ENCODE peak calls at places on chromosome 22, in four cellular contexts. I is K562, G is GM12891, C is GM12878. J is an unnamed sample.

GRCh38 chr22:42519544-42520237 is at the start of gene RRP7A:
- DNase-seq in I (peak), G (peak), C (no peak), J (peak)

GRCh38 chr22:47232753-47233152 is 470.3 kb downstream of the TBC1D22A start:
- DNase-seq in I (no peak), G (no peak), C (no peak), J (no peak)

GRCh38 chr22:36399473-36399780 is 11.7 kb upstream of the MYH9 start:
- DNase-seq in I (no peak), G (no peak), C (no peak), J (no peak)

GRCh38 chr22:26972281-26972680 is 314.9 kb downstream of the MIAT start:
- DNase-seq in C (no peak), I (no peak), G (no peak), J (no peak)

GRCh38 chr22:19463491-19464469 is 15.2 kb downstream of the UFD1 start:
- DNase-seq in C (no peak), I (no peak), G (no peak), J (no peak)

GRCh38 chr22:27597703-27598444 is 203.7 kb downstream of the MN1 start:
- DNase-seq in G (no peak), I (peak), C (no peak), J (no peak)

GRCh38 chr22:19940536-19941364 is 822 bp upstream of the COMT start:
- DNase-seq in I (no peak), C (no peak), G (no peak), J (no peak)

GRCh38 chr22:43419371-43420080 is 7.7 kb downstream of the MPPED1 start:
- DNase-seq in C (no peak), G (no peak), I (no peak), J (no peak)

GRCh38 chr22:36036167-36036624 is 7.6 kb upstream of the RBFOX2 start:
- DNase-seq in G (no peak), I (no peak), C (no peak), J (no peak)

GRCh38 chr22:49968313-49968830 is 7.8 kb downstream of the PIM3 start:
- DNase-seq in I (no peak), G (no peak), C (no peak), J (no peak)

GRCh38 chr22:18997925-18998315 is 61.8 kb upstream of the PRODH start:
- DNase-seq in C (no peak), I (no peak), G (no peak), J (no peak)

GRCh38 chr22:48212727-48213126 is 1450.3 kb downstream of the TBC1D22A start:
- DNase-seq in I (no peak), G (no peak), C (no peak), J (no peak)

GRCh38 chr22:37023743-37024338 is 4.3 kb downstream of the MPST start:
- DNase-seq in C (no peak), G (no peak), I (no peak), J (no peak)

GRCh38 chr22:20624161-20624616 is 116.8 kb downstream of the MED15 start:
- DNase-seq in G (no peak), I (no peak), C (peak), J (no peak)

GRCh38 chr22:50674127-50674493 is 1.5 kb downstream of the SHANK3 start:
- DNase-seq in G (no peak), I (peak), C (no peak), J (no peak)

GRCh38 chr22:37167981-37168647 is 18.4 kb upstream of the IL2RB start:
- DNase-seq in G (no peak), C (no peak), I (no peak), J (no peak)

GRCh38 chr22:20469110-20469855 is 26.3 kb downstream of the KLHL22 start:
- DNase-seq in C (no peak), G (no peak), I (peak), J (no peak)

GRCh38 chr22:17729561-17729960 is 44.7 kb downstream of the BID start:
- DNase-seq in G (no peak), I (no peak), C (no peak), J (no peak)

GRCh38 chr22:50342651-50343540 is at the start of gene PPP6R2:
- DNase-seq in G (peak), C (no peak), I (peak), J (peak)

GRCh38 chr22:24592846-24593809 is at the start of gene LRRC75B:
- DNase-seq in I (peak), G (peak), C (no peak), J (peak)

GRCh38 chr22:24595863-24596262 is 3.0 kb upstream of the LRRC75B start:
- DNase-seq in G (no peak), C (no peak), I (no peak), J (no peak)

GRCh38 chr22:24595228-24595627 is 2.4 kb upstream of the LRRC75B start:
- DNase-seq in I (no peak), G (no peak), C (no peak), J (no peak)

GRCh38 chr22:24593810-24594568 is 1.1 kb upstream of the LRRC75B start:
- DNase-seq in I (no peak), G (no peak), C (no peak), J (no peak)

DNA sequence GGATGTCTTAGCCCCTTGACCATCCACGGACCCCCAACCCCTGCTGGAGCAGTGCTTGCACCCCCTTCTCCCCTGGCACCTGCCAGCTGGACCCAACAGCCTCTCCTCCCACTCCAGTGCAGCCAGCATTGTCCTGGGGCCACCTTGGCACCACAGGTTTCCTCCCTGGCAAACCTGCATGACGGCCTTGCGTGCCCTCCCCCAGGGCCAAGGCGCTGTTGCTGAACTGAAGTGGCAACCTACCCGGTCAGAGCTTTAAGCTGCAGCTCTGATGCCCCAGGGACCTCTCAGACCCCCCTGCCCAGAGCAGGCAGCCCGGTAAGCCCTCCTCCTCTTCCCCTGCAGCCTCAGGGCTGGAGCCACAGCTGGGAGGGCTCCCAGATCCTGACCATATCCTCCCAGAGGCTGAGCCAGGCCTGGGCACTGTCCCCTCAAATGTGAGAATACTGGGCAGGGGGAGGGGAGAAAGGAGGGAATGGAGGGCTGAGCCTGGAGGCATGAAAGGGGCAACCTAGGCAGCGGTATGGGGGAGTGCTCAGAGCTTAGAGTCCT is 1.8 kb upstream of the LRRC75B start:
- DNase-seq in C (no peak), G (no peak), I (no peak), J (no peak)
- TF ChIP-seq SPI1 in C (no peak), G (no peak), I (no peak), J (no peak)

DNA sequence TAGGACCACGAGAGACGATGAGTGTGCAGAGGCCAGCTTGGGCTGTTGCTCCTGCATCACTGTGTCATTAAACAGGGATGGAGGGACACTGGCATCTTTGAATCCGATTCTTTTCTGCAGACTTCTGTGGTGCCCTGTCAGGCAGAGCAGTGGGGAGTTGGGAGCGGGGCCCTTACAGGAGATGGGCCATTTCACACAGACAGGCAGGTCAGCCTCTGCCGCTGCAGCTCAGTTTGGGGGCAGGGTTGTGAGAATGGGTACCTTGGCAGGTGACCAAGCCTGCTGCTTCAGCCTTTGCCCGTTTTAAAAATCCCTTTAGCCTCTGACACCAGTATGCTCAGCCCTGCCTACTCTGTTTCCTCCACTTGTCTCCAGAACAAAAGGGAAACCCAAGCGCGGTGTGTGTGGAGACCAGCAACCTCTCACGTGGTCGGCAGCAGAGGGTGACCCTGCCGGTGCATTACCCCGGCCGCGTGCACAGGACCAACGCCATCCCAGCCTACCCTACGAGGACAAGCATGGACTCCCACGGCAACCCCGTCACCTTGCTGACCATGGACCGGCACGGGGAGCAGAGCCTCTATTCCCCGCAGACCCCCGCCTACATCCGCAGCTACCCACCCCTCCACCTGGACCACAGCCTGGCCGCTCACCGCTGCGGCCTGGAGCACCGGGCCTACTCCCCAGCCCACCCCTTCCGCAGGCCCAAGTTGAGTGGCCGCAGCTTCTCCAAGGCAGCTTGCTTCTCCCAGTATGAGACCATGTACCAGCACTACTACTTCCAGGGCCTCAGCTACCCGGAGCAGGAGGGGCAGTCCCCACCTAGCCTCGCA is 12.6 kb downstream of the C22orf31 start:
- DNase-seq in G (no peak), I (no peak), C (no peak), J (no peak)
- TF ChIP-seq SPI1 in G (no peak), I (no peak), C (no peak), J (no peak)

GRCh38 chr22:22776121-22776520 is 111.5 kb upstream of the IGLL5 start:
- DNase-seq in I (no peak), G (no peak), C (no peak), J (no peak)
- TF ChIP-seq SPI1 in I (no peak), G (no peak), C (no peak), J (no peak)

GRCh38 chr22:46003271-46004091 is 26.5 kb upstream of the WNT7B start:
- DNase-seq in I (no peak), C (no peak), G (no peak), J (no peak)
- TF ChIP-seq SPI1 in I (no peak), C (no peak), G (no peak), J (no peak)

DNA sequence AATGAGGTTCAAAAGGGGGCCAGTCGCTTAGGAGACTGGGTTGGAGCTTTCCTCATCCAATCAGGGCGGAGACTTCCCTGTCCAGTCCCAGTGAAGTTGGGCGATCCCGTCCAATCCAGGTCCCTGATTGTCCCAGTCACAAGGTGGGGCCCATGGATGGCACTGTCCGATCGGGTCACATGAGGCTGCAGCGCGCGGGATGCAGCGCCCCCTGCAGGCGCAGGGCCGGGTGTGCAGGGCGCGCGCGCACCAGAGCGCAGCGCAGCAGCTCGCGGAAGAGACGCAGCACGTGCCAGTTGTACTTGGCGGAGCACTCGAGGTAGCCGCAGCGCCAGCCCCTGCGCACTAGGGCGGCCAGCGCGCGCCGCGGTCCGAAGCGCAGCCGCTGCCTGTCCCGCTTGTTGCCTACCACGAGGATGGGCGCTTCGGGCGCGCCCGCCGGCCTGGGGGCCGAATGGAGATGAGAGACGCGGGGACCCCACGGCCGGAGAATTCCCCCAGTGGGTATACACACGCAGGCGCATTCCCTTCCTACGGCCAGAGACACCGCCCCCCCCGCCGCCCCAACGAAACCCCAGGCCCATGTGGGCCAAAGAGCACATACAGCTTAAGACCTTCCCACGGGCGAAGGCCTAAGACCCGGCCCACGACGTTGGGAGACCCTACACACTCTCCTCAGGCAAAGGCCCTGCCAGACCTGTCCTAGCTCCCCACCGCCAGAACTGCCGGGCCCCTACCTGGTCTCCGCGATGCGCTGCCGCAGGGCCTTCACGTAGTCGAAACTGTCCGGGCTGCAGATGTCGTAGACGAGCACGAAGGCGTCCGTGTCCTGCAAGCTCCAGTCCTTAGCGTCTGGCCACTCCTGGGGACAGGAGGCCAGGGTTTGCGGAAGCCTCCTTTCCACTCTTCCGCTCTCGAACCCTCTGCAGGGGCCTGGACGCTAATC is 2.1 kb downstream of the RASL10A start:
- DNase-seq in I (no peak), G (peak), C (no peak), J (peak)
- TF ChIP-seq SPI1 in I (no peak), G (no peak), C (no peak), J (no peak)

GRCh38 chr22:38468761-38469305 is 937 bp downstream of the KDELR3 start:
- DNase-seq in I (no peak), C (no peak), G (no peak), J (no peak)
- TF ChIP-seq SPI1 in I (no peak), C (no peak), G (no peak), J (no peak)

GRCh38 chr22:30170126-30170525 is 76.4 kb downstream of the LIF start:
- DNase-seq in G (no peak), C (no peak), I (no peak), J (no peak)

GRCh38 chr22:30169002-30169401 is 77.6 kb downstream of the LIF start:
- DNase-seq in G (no peak), C (no peak), I (no peak), J (no peak)

GRCh38 chr22:30167327-30167726 is 79.2 kb downstream of the LIF start:
- DNase-seq in I (no peak), G (no peak), C (no peak), J (no peak)

GRCh38 chr22:30167734-30168133 is 78.8 kb downstream of the LIF start:
- DNase-seq in G (no peak), C (no peak), I (no peak), J (no peak)
- TF ChIP-seq SPI1 in G (no peak), C (no peak), I (no peak), J (no peak)

J was measured in HL-60.